ENCODE peak calls at places on chromosomes 16 and 17, in four cellular contexts. One of them, this sample, is unnamed.
A peak's percentile ranks its signal among the peaks of the same experiment; 100 is the strongest.

GRCh38 chr16:80973991-80974390 is 32.7 kb downstream of the CMC2 start:
- DNase-seq in IMR-90: peak; percentile 38
- DNase-seq in DND-41: no peak
- DNase-seq in upper lobe of right lung: no peak
- DNase-seq in this sample: no peak

GRCh38 chr17:72358465-72358864 is 237.6 kb downstream of the SOX9 start:
- DNase-seq in DND-41: no peak
- DNase-seq in upper lobe of right lung: no peak
- DNase-seq in IMR-90: peak; percentile 86
- DNase-seq in this sample: no peak

GRCh38 chr17:76487451-76488192 is 13.6 kb downstream of the RHBDF2 start:
- DNase-seq in upper lobe of right lung: no peak
- DNase-seq in DND-41: no peak
- DNase-seq in IMR-90: no peak
- DNase-seq in this sample: no peak

GRCh38 chr17:45170976-45171337 is 9.3 kb downstream of the HEXIM2 start:
- DNase-seq in upper lobe of right lung: peak; percentile 73
- DNase-seq in DND-41: no peak
- DNase-seq in IMR-90: peak; percentile 52
- DNase-seq in this sample: no peak

GRCh38 chr17:51144266-51145022 is 8.9 kb upstream of the NME1 start:
- DNase-seq in IMR-90: no peak
- DNase-seq in DND-41: no peak
- DNase-seq in upper lobe of right lung: no peak
- DNase-seq in this sample: no peak

GRCh38 chr17:1727258-1727789 is 2.8 kb downstream of the WDR81 start:
- DNase-seq in upper lobe of right lung: no peak
- DNase-seq in DND-41: no peak
- DNase-seq in IMR-90: no peak
- DNase-seq in this sample: no peak

GRCh38 chr16:17343028-17343427 is 127.7 kb downstream of the XYLT1 start:
- DNase-seq in DND-41: peak; percentile 54
- DNase-seq in upper lobe of right lung: no peak
- DNase-seq in IMR-90: no peak
- DNase-seq in this sample: no peak

GRCh38 chr17:65523411-65523810 is 38.0 kb downstream of the AXIN2 start:
- DNase-seq in DND-41: peak; percentile 46
- DNase-seq in IMR-90: peak; percentile 17
- DNase-seq in upper lobe of right lung: no peak
- DNase-seq in this sample: no peak

GRCh38 chr17:73516356-73516755 is 127.9 kb downstream of the SDK2 start:
- DNase-seq in DND-41: no peak
- DNase-seq in IMR-90: no peak
- DNase-seq in upper lobe of right lung: no peak
- DNase-seq in this sample: no peak

GRCh38 chr17:5951912-5952311 is 118.3 kb upstream of the WSCD1 start:
- DNase-seq in upper lobe of right lung: no peak
- DNase-seq in IMR-90: no peak
- DNase-seq in DND-41: no peak
- DNase-seq in this sample: no peak

GRCh38 chr17:79133214-79133613 is 58.6 kb downstream of the ENGASE start:
- DNase-seq in DND-41: no peak
- DNase-seq in upper lobe of right lung: no peak
- DNase-seq in IMR-90: no peak
- DNase-seq in this sample: no peak

GRCh38 chr16:23856345-23856744 is 20.6 kb downstream of the PRKCB start:
- DNase-seq in upper lobe of right lung: no peak
- DNase-seq in IMR-90: no peak
- DNase-seq in DND-41: no peak
- DNase-seq in this sample: no peak

GRCh38 chr16:11459722-11460121 is 114.5 kb downstream of the RMI2 start:
- DNase-seq in DND-41: no peak
- DNase-seq in IMR-90: no peak
- DNase-seq in upper lobe of right lung: no peak
- DNase-seq in this sample: no peak

GRCh38 chr17:76643553-76644148 is at the start of gene ST6GALNAC1:
- DNase-seq in DND-41: no peak
- DNase-seq in upper lobe of right lung: peak; percentile 29
- DNase-seq in IMR-90: no peak
- DNase-seq in this sample: peak; percentile 14

GRCh38 chr17:41793749-41794602 is 7.5 kb upstream of the JUP start:
- DNase-seq in upper lobe of right lung: no peak
- DNase-seq in DND-41: no peak
- DNase-seq in IMR-90: peak; percentile 59
- DNase-seq in this sample: no peak

GRCh38 chr16:65070831-65071230 is 51.0 kb downstream of the CDH11 start:
- DNase-seq in IMR-90: peak; percentile 99
- DNase-seq in DND-41: no peak
- DNase-seq in upper lobe of right lung: no peak
- DNase-seq in this sample: no peak

GRCh38 chr16:4511441-4512082 is 27.0 kb downstream of the CDIP1 start:
- DNase-seq in IMR-90: peak; percentile 39
- DNase-seq in DND-41: peak; percentile 33
- DNase-seq in upper lobe of right lung: no peak
- DNase-seq in this sample: no peak

GRCh38 chr17:37830151-37830993 is 85.5 kb upstream of the HNF1B start:
- DNase-seq in IMR-90: no peak
- DNase-seq in upper lobe of right lung: no peak
- DNase-seq in DND-41: no peak
- DNase-seq in this sample: no peak

GRCh38 chr17:43416998-43417891 is 18.5 kb downstream of the ARL4D start:
- DNase-seq in IMR-90: peak; percentile 37
- DNase-seq in DND-41: no peak
- DNase-seq in upper lobe of right lung: peak; percentile 69
- DNase-seq in this sample: no peak

GRCh38 chr17:20008242-20009051 is 712 bp upstream of the SPECC1 start:
- DNase-seq in IMR-90: no peak
- DNase-seq in DND-41: no peak
- DNase-seq in upper lobe of right lung: no peak
- DNase-seq in this sample: no peak

GRCh38 chr17:5793899-5794298 is 209.6 kb upstream of the NLRP1 start:
- DNase-seq in IMR-90: no peak
- DNase-seq in upper lobe of right lung: no peak
- DNase-seq in DND-41: no peak
- DNase-seq in this sample: no peak

GRCh38 chr17:40179923-40180659 is 2.8 kb downstream of the RAPGEFL1 start:
- DNase-seq in IMR-90: peak; percentile 70
- DNase-seq in DND-41: no peak
- DNase-seq in upper lobe of right lung: no peak
- DNase-seq in this sample: no peak

GRCh38 chr16:54281535-54282201 is 4.9 kb downstream of the IRX3 start:
- DNase-seq in DND-41: no peak
- DNase-seq in upper lobe of right lung: peak; percentile 78
- DNase-seq in IMR-90: no peak
- DNase-seq in this sample: no peak

GRCh38 chr16:26838931-26839330 is 227.8 kb upstream of the C16orf82 start:
- DNase-seq in DND-41: no peak
- DNase-seq in upper lobe of right lung: no peak
- DNase-seq in IMR-90: no peak
- DNase-seq in this sample: no peak

GRCh38 chr17:49209061-49209571 is 1.3 kb downstream of the GNGT2 start:
- DNase-seq in upper lobe of right lung: no peak
- DNase-seq in IMR-90: no peak
- DNase-seq in DND-41: peak; percentile 54
- DNase-seq in this sample: no peak

GRCh38 chr17:17564896-17565295 is 26.6 kb downstream of the PEMT start:
- DNase-seq in IMR-90: no peak
- DNase-seq in DND-41: no peak
- DNase-seq in upper lobe of right lung: no peak
- DNase-seq in this sample: no peak

GRCh38 chr16:19396555-19397011 is 21.1 kb upstream of the TMC5 start:
- DNase-seq in IMR-90: no peak
- DNase-seq in DND-41: no peak
- DNase-seq in upper lobe of right lung: no peak
- DNase-seq in this sample: no peak

GRCh38 chr16:69916445-69916844 is 34.7 kb upstream of the CLEC18A start:
- DNase-seq in upper lobe of right lung: no peak
- DNase-seq in IMR-90: no peak
- DNase-seq in DND-41: no peak
- DNase-seq in this sample: no peak

GRCh38 chr17:42937712-42938596 is 26.3 kb downstream of the AARSD1 start:
- DNase-seq in DND-41: peak; percentile 55
- DNase-seq in IMR-90: peak; percentile 64
- DNase-seq in upper lobe of right lung: no peak
- DNase-seq in this sample: no peak

GRCh38 chr16:76280421-76280820 is 3.2 kb downstream of the CNTNAP4 start:
- DNase-seq in DND-41: no peak
- DNase-seq in upper lobe of right lung: no peak
- DNase-seq in IMR-90: no peak
- DNase-seq in this sample: no peak

GRCh38 chr17:80441133-80441578 is 26.2 kb downstream of the ENDOV start:
- DNase-seq in IMR-90: peak; percentile 36
- DNase-seq in upper lobe of right lung: no peak
- DNase-seq in DND-41: peak; percentile 85
- DNase-seq in this sample: peak; percentile 42

GRCh38 chr17:1979182-1979980 is 45.8 kb downstream of the RTN4RL1 start:
- DNase-seq in DND-41: no peak
- DNase-seq in upper lobe of right lung: no peak
- DNase-seq in IMR-90: no peak
- DNase-seq in this sample: no peak

GRCh38 chr16:11094075-11094593 is 149.8 kb downstream of the CLEC16A start:
- DNase-seq in upper lobe of right lung: peak; percentile 63
- DNase-seq in DND-41: peak; percentile 94
- DNase-seq in IMR-90: peak; percentile 86
- DNase-seq in this sample: no peak

GRCh38 chr17:81419333-81419885 is 24.2 kb downstream of the BAHCC1 start:
- DNase-seq in upper lobe of right lung: peak; percentile 93
- DNase-seq in IMR-90: peak; percentile 91
- DNase-seq in DND-41: no peak
- DNase-seq in this sample: no peak

DNA sequence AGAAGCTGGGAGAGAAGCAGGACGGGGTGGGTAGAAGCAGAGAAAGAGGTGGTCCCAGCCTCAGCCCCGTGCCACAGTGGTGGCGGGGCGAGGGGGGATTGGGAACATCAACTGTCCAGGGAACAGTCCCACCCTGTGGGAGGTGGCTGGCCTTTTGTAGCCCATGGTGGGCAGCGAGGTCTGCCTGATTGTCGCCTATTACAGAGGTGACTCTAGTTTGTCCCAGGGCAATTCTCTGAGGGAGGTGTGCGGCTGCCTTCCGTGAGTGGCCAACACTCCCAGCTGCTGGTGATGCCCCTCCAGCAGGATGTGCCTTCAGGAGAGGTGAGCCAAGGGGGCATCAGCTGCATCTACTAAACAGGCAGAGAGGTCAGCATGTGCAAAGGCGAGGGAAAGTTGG is 5.0 kb upstream of the BRD7 start:
- DNase-seq in IMR-90: no peak
- DNase-seq in upper lobe of right lung: no peak
- DNase-seq in DND-41: no peak
- DNase-seq in this sample: no peak
- H3K27me3 ChIP-seq in IMR-90: peaks cover 18% of the 10 kb centered on the region
- H3K27me3 ChIP-seq in upper lobe of right lung: no peaks in the 10 kb centered on the region
- H3K27me3 ChIP-seq in DND-41: peaks cover 22% of the 10 kb centered on the region
- H3K27me3 ChIP-seq in this sample: no peaks in the 10 kb centered on the region

DNA sequence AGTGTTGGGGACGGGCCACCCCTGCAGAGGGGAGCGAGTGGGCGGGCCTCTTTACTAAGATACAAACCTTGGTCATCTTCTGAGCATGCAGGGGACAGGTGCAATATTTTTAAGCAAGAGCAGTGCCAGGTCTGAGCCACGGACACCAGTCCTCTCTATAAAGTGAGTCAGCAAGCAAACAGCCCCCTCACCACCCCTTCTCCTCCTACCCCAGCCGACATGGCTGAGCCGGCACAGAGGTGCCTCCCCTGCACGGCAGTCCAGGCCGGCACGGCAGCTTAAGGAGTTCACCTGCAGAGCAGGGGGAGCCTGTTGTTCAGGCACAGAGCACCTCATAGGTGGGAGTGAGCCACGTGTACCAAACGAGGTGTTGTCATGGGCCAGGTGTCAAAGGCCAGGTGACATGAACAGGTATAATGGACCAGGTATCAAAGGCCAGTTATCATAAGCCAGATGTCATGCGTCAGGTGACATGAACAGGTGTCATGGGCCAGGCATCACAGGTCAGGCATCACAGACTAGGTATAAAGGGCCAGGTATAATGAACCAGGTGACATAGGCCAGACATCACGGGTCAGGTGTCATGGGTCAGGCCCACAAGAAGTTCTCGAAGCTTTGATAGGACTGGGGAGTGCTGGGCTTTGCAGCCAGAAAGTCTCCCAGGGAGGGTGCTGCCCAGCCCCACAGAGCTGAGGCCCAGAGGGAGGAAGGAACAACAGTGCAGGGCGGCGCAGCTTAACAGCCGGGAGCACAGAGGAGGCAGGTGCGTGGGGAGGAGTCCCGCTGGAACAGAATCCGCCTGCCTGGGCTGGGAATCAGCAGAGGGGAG is 42.6 kb upstream of the ZNF469 start:
- DNase-seq in DND-41: no peak
- DNase-seq in IMR-90: no peak
- DNase-seq in upper lobe of right lung: no peak
- DNase-seq in this sample: no peak
- H3K27ac ChIP-seq in DND-41: no peak overlapping the region
- H3K27ac ChIP-seq in IMR-90: no peak overlapping the region
- H3K27ac ChIP-seq in upper lobe of right lung: no peak overlapping the region
- H3K27ac ChIP-seq in this sample: no peak overlapping the region

GRCh38 chr17:74595037-74595436 is 3.0 kb upstream of the CD300LD start:
- DNase-seq in upper lobe of right lung: no peak
- DNase-seq in IMR-90: no peak
- DNase-seq in DND-41: no peak
- DNase-seq in this sample: no peak
- H3K27me3 ChIP-seq in upper lobe of right lung: peaks cover 15% of the 10 kb centered on the region
- H3K27me3 ChIP-seq in IMR-90: no peaks in the 10 kb centered on the region
- H3K27me3 ChIP-seq in DND-41: peaks cover 14% of the 10 kb centered on the region
- H3K27me3 ChIP-seq in this sample: no peaks in the 10 kb centered on the region

GRCh38 chr17:55722016-55722706 is 503 bp downstream of the TMEM100 start:
- DNase-seq in upper lobe of right lung: no peak
- DNase-seq in DND-41: no peak
- DNase-seq in IMR-90: peak; percentile 27
- DNase-seq in this sample: no peak
- H3K27ac ChIP-seq in upper lobe of right lung: peak overlapping the region; percentile 80
- H3K27ac ChIP-seq in DND-41: no peak overlapping the region
- H3K27ac ChIP-seq in IMR-90: no peak overlapping the region
- H3K27ac ChIP-seq in this sample: no peak overlapping the region

DNA sequence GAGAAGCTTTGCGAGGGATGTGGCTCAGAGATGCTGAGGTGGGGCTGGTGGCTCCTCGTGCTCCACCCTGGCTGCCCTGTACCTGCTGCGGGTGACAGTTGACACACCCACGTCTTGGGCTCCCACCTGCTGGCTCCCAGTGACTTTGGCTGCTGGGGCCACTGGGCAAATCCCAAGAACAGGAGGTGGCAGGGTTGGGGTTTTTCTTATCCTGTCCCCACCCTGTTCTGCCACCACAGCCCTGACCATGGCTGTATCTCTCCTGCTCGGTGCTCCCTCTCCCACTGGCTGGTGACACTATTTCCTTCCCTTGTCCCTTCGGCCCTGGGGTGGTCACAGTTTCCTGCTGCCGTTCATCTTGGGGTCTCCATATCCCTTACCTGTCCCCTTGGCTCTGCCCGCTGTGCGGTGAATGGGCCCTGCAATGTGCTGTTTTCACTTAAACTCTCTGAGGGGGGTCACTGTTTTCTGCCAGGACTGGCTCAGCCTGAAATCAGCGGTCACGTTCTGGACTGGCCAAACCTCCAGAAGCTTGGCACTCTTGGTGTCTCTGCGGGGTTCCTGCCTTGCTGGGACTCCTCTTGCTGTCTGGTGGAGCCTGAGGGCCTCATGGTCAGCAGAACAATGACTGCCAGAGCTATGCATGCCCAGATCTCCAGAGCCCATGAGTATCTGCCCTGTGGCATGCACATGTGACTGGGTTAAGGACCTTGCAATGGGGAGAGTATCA is 144.2 kb downstream of the IRF8 start:
- DNase-seq in DND-41: no peak
- DNase-seq in upper lobe of right lung: peak; percentile 52
- DNase-seq in IMR-90: no peak
- DNase-seq in this sample: no peak
- H3K27me3 ChIP-seq in DND-41: peaks cover 15% of the 10 kb centered on the region
- H3K27me3 ChIP-seq in upper lobe of right lung: peaks cover 20% of the 10 kb centered on the region
- H3K27me3 ChIP-seq in IMR-90: peaks cover 57% of the 10 kb centered on the region
- H3K27me3 ChIP-seq in this sample: peaks cover 5% of the 10 kb centered on the region